ENCODE peak calls at places on chromosomes 5 and 9, in ten cellular contexts. I, L, P, T, F, Y, Q, R, W and A are unnamed samples.

GRCh38 chr5:134003957-134004625 is 684 bp downstream of the VDAC1 start:
- DNase-seq in I (peak), L (peak), P (peak), T (peak), F (peak), Y (no peak), Q (peak), R (peak), W (no peak), A (peak)

GRCh38 chr5:132979367-132979935 is 16.0 kb upstream of the AFF4 start:
- DNase-seq in I (no peak), L (peak), P (peak), T (no peak), F (peak), Y (no peak), Q (no peak), R (no peak), W (no peak), A (no peak)

GRCh38 chr5:139910901-139911300 is 115.3 kb downstream of the PSD2 start:
- DNase-seq in I (no peak), L (no peak), P (no peak), T (no peak), F (no peak), Y (no peak), Q (no peak), R (no peak), W (no peak), A (peak)

GRCh38 chr9:127540664-127541041 is 71.4 kb upstream of the STXBP1 start:
- DNase-seq in I (no peak), L (no peak), P (no peak), T (no peak), F (no peak), Y (no peak), Q (peak), R (no peak), W (no peak), A (no peak)

GRCh38 chr9:33939924-33940874 is 108.5 kb downstream of the UBAP2 start:
- DNase-seq in I (no peak), L (no peak), P (no peak), T (no peak), F (no peak), Y (no peak), Q (no peak), R (no peak), W (no peak), A (no peak)

GRCh38 chr9:124284940-124285441 is 27.2 kb downstream of the NEK6 start:
- DNase-seq in I (peak), L (peak), P (no peak), T (no peak), F (peak), Y (no peak), Q (no peak), R (no peak), W (no peak), A (peak)

GRCh38 chr9:130407916-130408659 is 36.7 kb upstream of the ASS1 start:
- DNase-seq in I (no peak), L (no peak), P (no peak), T (no peak), F (no peak), Y (no peak), Q (no peak), R (no peak), W (no peak), A (no peak)

GRCh38 chr9:115198018-115198417 is 80.1 kb upstream of the TNC start:
- DNase-seq in I (no peak), L (peak), P (no peak), T (no peak), F (peak), Y (peak), Q (no peak), R (no peak), W (no peak), A (peak)